ENCODE peak calls at places on chromosomes 11 and 22, in six cellular contexts. N is mesendoderm, O is mesenchymal stem cell, C is IMR-90, X is H1, L is H9. A is an unnamed sample.

GRCh38 chr11:25737071-25737675 is 594.8 kb upstream of the ANO3 start:
- DNase-seq in C (no peak), O (no peak), N (no peak), X (no peak), L (no peak), A (no peak)

GRCh38 chr11:16365456-16366355 is 9.4 kb upstream of the SOX6 start:
- DNase-seq in C (peak), X (no peak), L (no peak), N (no peak), O (no peak), A (no peak)

GRCh38 chr11:15941206-15941770 is 415.1 kb downstream of the SOX6 start:
- DNase-seq in O (no peak), N (peak), C (no peak), L (peak), X (peak), A (peak)

GRCh38 chr11:109426442-109426841 is 4.5 kb downstream of the C11orf87 start:
- DNase-seq in X (no peak), C (no peak), O (peak), N (no peak), L (no peak), A (no peak)

GRCh38 chr11:78654071-78654470 is 79.4 kb upstream of the NARS2 start:
- DNase-seq in C (no peak), N (peak), X (peak), O (no peak), L (no peak), A (no peak)

GRCh38 chr22:28108851-28109250 is 189.8 kb upstream of the PITPNB start:
- DNase-seq in C (no peak), X (no peak), L (no peak), O (no peak), N (no peak), A (no peak)

GRCh38 chr11:19980957-19981669 is 179.2 kb downstream of the DBX1 start:
- DNase-seq in N (no peak), X (no peak), C (peak), L (no peak), O (peak), A (no peak)

GRCh38 chr11:85665756-85666155 is 827 bp upstream of the CREBZF start:
- DNase-seq in X (no peak), N (no peak), O (no peak), C (no peak), L (no peak), A (no peak)

GRCh38 chr11:76792505-76793264 is 9.5 kb downstream of the TSKU start:
- DNase-seq in X (no peak), L (no peak), O (no peak), C (no peak), N (no peak), A (no peak)

GRCh38 chr11:46106530-46107407 is 14.5 kb downstream of the PHF21A start:
- DNase-seq in X (no peak), L (no peak), O (peak), N (peak), C (no peak), A (no peak)

GRCh38 chr11:123704341-123704740 is 37.1 kb downstream of the ZNF202 start:
- DNase-seq in N (peak), L (no peak), O (no peak), C (no peak), X (no peak), A (no peak)

GRCh38 chr22:30830907-30831306 is 136.2 kb downstream of the OSBP2 start:
- DNase-seq in N (peak), X (no peak), O (no peak), C (peak), L (no peak), A (no peak)

GRCh38 chr11:46006418-46007070 is 84.1 kb downstream of the LARGE2 start:
- DNase-seq in C (peak), N (peak), L (no peak), O (peak), X (no peak), A (peak)

GRCh38 chr11:60927061-60927592 is 2.9 kb downstream of the TMEM132A start:
- DNase-seq in L (no peak), X (no peak), N (no peak), C (no peak), O (no peak), A (no peak)

GRCh38 chr11:134355136-134355535 is 23.3 kb downstream of the GLB1L2 start:
- DNase-seq in X (no peak), O (no peak), N (no peak), C (no peak), L (no peak), A (no peak)

GRCh38 chr11:123822022-123822421 is 15.9 kb upstream of the OR6M1 start:
- DNase-seq in O (no peak), N (peak), X (no peak), L (no peak), C (no peak), A (no peak)

GRCh38 chr22:46386312-46386711 is 50.8 kb downstream of the TRMU start:
- DNase-seq in N (no peak), C (no peak), X (no peak), O (no peak), L (no peak), A (no peak)

GRCh38 chr11:135073444-135073843 is 661.4 kb upstream of the B3GAT1 start:
- DNase-seq in O (no peak), L (no peak), N (peak), C (no peak), X (no peak), A (no peak)

GRCh38 chr11:120723751-120724150 is 212.2 kb downstream of the GRIK4 start:
- DNase-seq in X (no peak), N (no peak), C (no peak), O (no peak), L (no peak), A (no peak)

GRCh38 chr11:16280256-16280682 is 76.1 kb downstream of the SOX6 start:
- DNase-seq in C (no peak), X (no peak), N (no peak), O (no peak), L (no peak), A (no peak)

GRCh38 chr11:104946907-104947306 is 21.5 kb downstream of the CASP4 start:
- DNase-seq in N (peak), C (peak), L (no peak), O (peak), X (no peak), A (no peak)

GRCh38 chr11:131897976-131898375 is 527.6 kb downstream of the NTM start:
- DNase-seq in X (no peak), O (peak), C (peak), N (no peak), L (no peak), A (no peak)

GRCh38 chr22:46351131-46351735 is 15.7 kb downstream of the TRMU start:
- DNase-seq in O (no peak), X (no peak), L (no peak), C (no peak), N (no peak), A (no peak)

GRCh38 chr11:70813651-70814050 is 415.3 kb downstream of the CTTN start:
- DNase-seq in L (no peak), N (no peak), X (no peak), C (no peak), O (no peak), A (no peak)

GRCh38 chr11:45657496-45658260 is 7.7 kb downstream of the CHST1 start:
- DNase-seq in X (no peak), L (peak), C (no peak), O (no peak), N (no peak), A (no peak)

GRCh38 chr11:61671527-61671926 is 8.7 kb upstream of the DAGLA start:
- DNase-seq in C (no peak), O (no peak), L (peak), X (no peak), N (peak), A (no peak)

GRCh38 chr11:67301951-67302516 is 1.3 kb upstream of the SSH3 start:
- DNase-seq in C (peak), O (peak), N (peak), X (peak), L (peak), A (no peak)

GRCh38 chr11:103279821-103280220 is 170.6 kb downstream of the DYNC2H1 start:
- DNase-seq in O (no peak), L (no peak), N (no peak), X (no peak), C (peak), A (no peak)

GRCh38 chr11:92920295-92920694 is 49.2 kb upstream of the MTNR1B start:
- DNase-seq in L (no peak), N (no peak), O (no peak), C (no peak), X (no peak), A (no peak)

GRCh38 chr11:1930448-1930802 is 10.9 kb downstream of the TNNT3 start:
- DNase-seq in C (no peak), X (no peak), O (no peak), N (no peak), L (no peak), A (no peak)

GRCh38 chr11:26862801-26863200 is 131.1 kb upstream of the FIBIN start:
- DNase-seq in N (no peak), C (no peak), L (no peak), X (no peak), O (no peak), A (no peak)

GRCh38 chr11:65454696-65455456 is 32.3 kb downstream of the NEAT1 start:
- DNase-seq in X (peak), N (peak), L (peak), C (peak), O (peak), A (peak)

GRCh38 chr22:39117585-39118191 is 20.6 kb downstream of the APOBEC3H start:
- DNase-seq in L (peak), N (peak), X (no peak), C (peak), O (peak), A (no peak)

GRCh38 chr11:69492201-69492991 is 10.9 kb downstream of the LINC01488 start:
- DNase-seq in O (peak), L (no peak), C (peak), N (no peak), X (no peak), A (no peak)

GRCh38 chr11:111775024-111775710 is 9.0 kb upstream of the PPP2R1B start:
- DNase-seq in X (no peak), C (peak), O (no peak), L (no peak), N (no peak), A (no peak)

GRCh38 chr11:34189191-34189590 is 83.8 kb downstream of the NAT10 start:
- DNase-seq in O (no peak), X (no peak), L (no peak), C (no peak), N (no peak), A (no peak)

GRCh38 chr11:134476435-134477021 is 64.5 kb upstream of the B3GAT1 start:
- DNase-seq in C (no peak), L (peak), N (peak), O (no peak), X (peak), A (peak)

GRCh38 chr22:42613869-42614268 is 814 bp downstream of the POLDIP3 start:
- DNase-seq in N (peak), O (peak), C (no peak), X (no peak), L (no peak), A (no peak)

GRCh38 chr22:23684561-23685031 is 6.2 kb upstream of the RGL4 start:
- DNase-seq in C (peak), L (no peak), N (no peak), X (no peak), O (no peak), A (no peak)

GRCh38 chr22:20434773-20435172 is 2.9 kb downstream of the SCARF2 start:
- DNase-seq in X (no peak), C (no peak), L (no peak), O (no peak), N (no peak), A (no peak)

GRCh38 chr22:32841175-32841574 is 39.7 kb downstream of the TIMP3 start:
- DNase-seq in L (no peak), X (no peak), O (no peak), C (no peak), N (no peak), A (no peak)

GRCh38 chr22:32839776-32840571 is 38.5 kb downstream of the TIMP3 start:
- DNase-seq in N (no peak), O (peak), L (no peak), C (peak), X (no peak), A (no peak)

GRCh38 chr22:32843300-32843699 is 41.8 kb downstream of the TIMP3 start:
- DNase-seq in C (no peak), O (no peak), N (no peak), L (no peak), X (no peak), A (no peak)

GRCh38 chr22:32844251-32844650 is 42.7 kb downstream of the TIMP3 start:
- DNase-seq in C (no peak), N (no peak), L (no peak), O (no peak), X (no peak), A (no peak)

GRCh38 chr22:32842486-32842885 is 41.0 kb downstream of the TIMP3 start:
- DNase-seq in X (no peak), N (no peak), O (peak), C (peak), L (no peak), A (no peak)
- H2BK15ac ChIP-seq in X (no peak), N (no peak), O (no peak), C (no peak), L (no peak), A (no peak)

DNA sequence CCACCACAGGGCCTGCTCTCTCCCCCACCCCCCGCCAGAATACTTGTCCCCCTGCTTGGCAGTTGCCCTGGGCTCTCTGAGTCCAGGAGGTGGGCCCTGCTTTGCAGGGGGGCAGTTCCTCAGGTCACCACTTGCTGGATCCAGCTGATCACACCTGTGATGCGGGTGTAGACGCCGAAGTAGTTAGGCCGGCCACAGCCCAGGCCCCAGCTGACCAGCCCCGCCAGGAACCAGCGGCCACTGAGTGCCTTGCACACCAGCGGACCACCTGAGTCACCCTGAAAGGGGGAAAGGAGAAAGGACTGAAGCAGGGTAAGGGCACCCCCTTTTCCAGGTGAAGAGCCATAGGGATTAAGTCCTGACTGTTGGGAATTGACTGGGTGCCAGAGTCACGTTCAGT is 14.4 kb downstream of the KCTD17 start:
- DNase-seq in N (no peak), O (no peak), L (no peak), X (no peak), C (no peak), A (no peak)
- H2BK15ac ChIP-seq in N (no peak), O (no peak), L (no peak), X (no peak), C (no peak), A (no peak)

DNA sequence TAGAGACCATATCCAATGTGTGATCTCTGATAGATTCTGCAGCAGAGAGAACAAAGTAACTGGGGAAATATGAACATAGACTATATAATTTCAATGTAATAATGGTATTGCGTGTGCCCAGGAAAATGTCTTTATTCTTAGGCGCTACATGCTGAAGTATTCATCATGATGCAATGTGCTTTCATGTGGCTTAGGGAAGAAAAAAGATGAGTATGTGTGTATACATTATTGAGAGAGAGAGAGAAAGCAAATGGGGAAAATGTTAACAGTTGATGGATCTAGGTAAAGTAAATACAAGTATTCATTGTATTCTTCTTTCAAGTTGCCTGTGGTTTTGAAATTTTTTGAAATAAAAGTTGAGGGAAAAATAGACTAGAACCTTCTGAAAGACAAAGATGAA is 10.3 kb downstream of the CADM1 start:
- DNase-seq in X (no peak), N (no peak), L (no peak), C (peak), O (no peak), A (no peak)
- H2BK15ac ChIP-seq in X (no peak), N (no peak), L (no peak), C (no peak), O (no peak), A (no peak)

DNA sequence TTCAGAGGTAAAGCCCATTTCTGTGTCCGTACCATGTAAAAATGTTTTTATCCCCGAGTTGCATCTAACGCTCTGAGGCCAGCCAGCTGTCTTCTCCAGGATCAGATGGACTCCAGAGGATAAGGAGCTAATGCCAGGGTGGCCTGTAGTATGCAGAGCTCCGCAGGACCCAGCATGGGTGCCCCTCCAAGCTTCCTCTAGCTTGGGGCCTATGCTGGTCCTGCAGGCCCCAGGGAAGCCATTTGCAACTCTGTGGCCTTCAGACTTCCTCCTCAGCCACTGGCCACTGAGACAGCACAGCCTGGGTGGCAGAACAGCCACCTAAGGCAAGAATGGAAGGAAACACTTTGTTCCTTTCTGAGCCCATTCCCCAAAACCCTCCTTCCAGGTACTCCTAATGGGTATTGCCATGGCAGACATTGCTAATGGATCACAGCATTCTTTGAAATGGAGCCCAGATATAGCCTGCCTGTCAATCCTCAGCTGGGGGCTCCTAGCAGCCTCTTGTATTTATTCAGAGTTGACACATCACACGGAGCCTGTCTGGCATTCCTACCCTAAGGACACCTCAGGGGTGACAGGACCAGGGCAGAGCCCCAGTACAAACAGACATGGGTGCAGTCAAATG is 4.7 kb downstream of the ADA2 start:
- DNase-seq in X (no peak), L (no peak), N (no peak), C (no peak), O (no peak), A (no peak)
- H2BK15ac ChIP-seq in X (no peak), L (peak), N (no peak), C (no peak), O (no peak), A (peak)

GRCh38 chr22:17779286-17780115 is 5.2 kb upstream of the BID start:
- DNase-seq in C (no peak), O (no peak), X (no peak), L (no peak), N (no peak), A (no peak)
- H2BK15ac ChIP-seq in C (no peak), O (no peak), X (peak), L (no peak), N (no peak), A (peak)